ENCODE peak calls at places on chromosomes 1 and 21, in ten cellular contexts. One of them, this sample, is unnamed. For H3K36me3, the result is how much of the 10 kb centered on the place peaks cover.

GRCh38 chr1:87200875-87201638 is 127.6 kb upstream of the LMO4 start:
- DNase-seq in esophagus muscularis mucosa: peak
- DNase-seq in breast epithelium: no peak
- DNase-seq in endothelial cell of umbilical vein: no peak
- DNase-seq in K562: no peak
- DNase-seq in H1: no peak
- DNase-seq in stomach: no peak
- DNase-seq in suprapubic skin: no peak
- DNase-seq in sigmoid colon: no peak
- DNase-seq in prostate gland: no peak
- DNase-seq in this sample: peak

GRCh38 chr1:37474051-37474696 is at the start of gene ZC3H12A:
- DNase-seq in breast epithelium: peak
- DNase-seq in sigmoid colon: peak
- DNase-seq in suprapubic skin: peak
- DNase-seq in endothelial cell of umbilical vein: peak
- DNase-seq in K562: peak
- DNase-seq in prostate gland: peak
- DNase-seq in esophagus muscularis mucosa: peak
- DNase-seq in stomach: peak
- DNase-seq in H1: peak
- DNase-seq in this sample: peak

GRCh38 chr1:172470149-172470548 is 26.3 kb upstream of the PIGC start:
- DNase-seq in sigmoid colon: no peak
- DNase-seq in prostate gland: no peak
- DNase-seq in breast epithelium: no peak
- DNase-seq in stomach: no peak
- DNase-seq in H1: no peak
- DNase-seq in endothelial cell of umbilical vein: no peak
- DNase-seq in suprapubic skin: no peak
- DNase-seq in K562: no peak
- DNase-seq in esophagus muscularis mucosa: no peak
- DNase-seq in this sample: no peak

GRCh38 chr1:59169703-59170102 is 127.2 kb upstream of the FGGY start:
- DNase-seq in suprapubic skin: no peak
- DNase-seq in endothelial cell of umbilical vein: no peak
- DNase-seq in sigmoid colon: no peak
- DNase-seq in H1: no peak
- DNase-seq in prostate gland: no peak
- DNase-seq in breast epithelium: no peak
- DNase-seq in K562: no peak
- DNase-seq in esophagus muscularis mucosa: peak
- DNase-seq in stomach: no peak
- DNase-seq in this sample: no peak

GRCh38 chr21:43016728-43017127 is 42.4 kb downstream of the PKNOX1 start:
- DNase-seq in esophagus muscularis mucosa: no peak
- DNase-seq in endothelial cell of umbilical vein: no peak
- DNase-seq in prostate gland: no peak
- DNase-seq in breast epithelium: no peak
- DNase-seq in K562: no peak
- DNase-seq in sigmoid colon: no peak
- DNase-seq in suprapubic skin: no peak
- DNase-seq in H1: no peak
- DNase-seq in stomach: no peak
- DNase-seq in this sample: no peak

GRCh38 chr1:201617157-201617556 is 78.2 kb downstream of the NAV1 start:
- DNase-seq in esophagus muscularis mucosa: no peak
- DNase-seq in endothelial cell of umbilical vein: no peak
- DNase-seq in prostate gland: no peak
- DNase-seq in breast epithelium: no peak
- DNase-seq in K562: no peak
- DNase-seq in sigmoid colon: no peak
- DNase-seq in stomach: no peak
- DNase-seq in H1: no peak
- DNase-seq in suprapubic skin: no peak
- DNase-seq in this sample: no peak

GRCh38 chr21:45256021-45256911 is 31.4 kb downstream of the POFUT2 start:
- DNase-seq in endothelial cell of umbilical vein: no peak
- DNase-seq in esophagus muscularis mucosa: peak
- DNase-seq in stomach: no peak
- DNase-seq in sigmoid colon: no peak
- DNase-seq in prostate gland: no peak
- DNase-seq in H1: peak
- DNase-seq in suprapubic skin: no peak
- DNase-seq in breast epithelium: no peak
- DNase-seq in K562: no peak
- DNase-seq in this sample: peak

GRCh38 chr1:116254776-116255175 is 118.3 kb upstream of the ATP1A1 start:
- DNase-seq in breast epithelium: no peak
- DNase-seq in K562: no peak
- DNase-seq in esophagus muscularis mucosa: no peak
- DNase-seq in suprapubic skin: no peak
- DNase-seq in endothelial cell of umbilical vein: no peak
- DNase-seq in prostate gland: no peak
- DNase-seq in stomach: no peak
- DNase-seq in H1: no peak
- DNase-seq in sigmoid colon: no peak
- DNase-seq in this sample: no peak

GRCh38 chr1:15617874-15618684 is 821 bp downstream of the DDI2 start:
- DNase-seq in esophagus muscularis mucosa: no peak
- DNase-seq in suprapubic skin: peak
- DNase-seq in H1: peak
- DNase-seq in prostate gland: peak
- DNase-seq in sigmoid colon: no peak
- DNase-seq in breast epithelium: no peak
- DNase-seq in K562: peak
- DNase-seq in endothelial cell of umbilical vein: peak
- DNase-seq in stomach: no peak
- DNase-seq in this sample: peak

GRCh38 chr1:98468111-98468717 is 193.3 kb upstream of the SNX7 start:
- DNase-seq in endothelial cell of umbilical vein: peak
- DNase-seq in esophagus muscularis mucosa: no peak
- DNase-seq in breast epithelium: no peak
- DNase-seq in prostate gland: no peak
- DNase-seq in H1: no peak
- DNase-seq in stomach: no peak
- DNase-seq in suprapubic skin: no peak
- DNase-seq in K562: no peak
- DNase-seq in sigmoid colon: no peak
- DNase-seq in this sample: no peak

GRCh38 chr1:17569200-17570139 is 30.0 kb downstream of the ARHGEF10L start:
- DNase-seq in breast epithelium: no peak
- DNase-seq in K562: peak
- DNase-seq in prostate gland: peak
- DNase-seq in H1: no peak
- DNase-seq in suprapubic skin: peak
- DNase-seq in endothelial cell of umbilical vein: no peak
- DNase-seq in stomach: peak
- DNase-seq in esophagus muscularis mucosa: peak
- DNase-seq in sigmoid colon: peak
- DNase-seq in this sample: peak

GRCh38 chr1:63362578-63362977 is 4.8 kb upstream of the ALG6 start:
- DNase-seq in prostate gland: no peak
- DNase-seq in sigmoid colon: no peak
- DNase-seq in suprapubic skin: no peak
- DNase-seq in endothelial cell of umbilical vein: no peak
- DNase-seq in K562: no peak
- DNase-seq in breast epithelium: no peak
- DNase-seq in stomach: no peak
- DNase-seq in esophagus muscularis mucosa: no peak
- DNase-seq in H1: no peak
- DNase-seq in this sample: no peak

GRCh38 chr21:15065381-15066230 is 806 bp upstream of the NRIP1 start:
- DNase-seq in esophagus muscularis mucosa: peak
- DNase-seq in sigmoid colon: peak
- DNase-seq in endothelial cell of umbilical vein: peak
- DNase-seq in breast epithelium: peak
- DNase-seq in suprapubic skin: peak
- DNase-seq in H1: peak
- DNase-seq in K562: peak
- DNase-seq in stomach: peak
- DNase-seq in prostate gland: peak
- DNase-seq in this sample: peak

DNA sequence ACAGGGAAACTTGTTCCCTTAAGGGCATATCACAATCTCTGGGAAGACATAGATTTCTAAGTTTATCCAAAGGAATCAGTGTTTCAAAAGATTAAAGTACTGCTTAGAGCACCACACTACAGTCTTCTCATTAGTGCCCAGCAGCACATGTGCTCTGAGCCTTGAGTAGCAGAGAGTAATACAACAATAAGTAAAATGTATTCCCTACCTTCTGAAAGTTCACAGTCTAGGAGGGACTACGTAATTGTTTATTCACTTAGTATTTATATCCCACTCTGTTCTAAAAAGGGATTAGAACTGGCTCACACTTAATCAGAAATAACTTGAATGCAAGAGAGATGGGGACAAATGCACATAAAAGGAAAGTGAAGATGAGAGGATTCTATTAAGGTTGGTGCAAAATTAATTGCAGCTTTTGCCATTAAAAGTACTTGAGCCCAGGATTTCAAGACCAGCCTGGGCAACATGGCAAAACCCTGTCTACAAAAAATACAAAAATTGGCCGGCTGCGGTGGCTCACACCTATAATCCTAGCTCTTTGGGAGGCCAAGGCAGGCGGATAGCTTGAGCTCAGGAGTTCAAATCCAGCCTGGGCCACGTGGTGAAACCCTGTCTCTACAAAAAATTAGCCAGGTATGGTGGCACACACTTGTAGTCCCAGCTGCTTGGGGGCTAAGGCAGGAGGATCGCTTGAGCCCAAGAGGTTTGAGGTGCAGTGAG is 9.0 kb downstream of the SYNC start:
- DNase-seq in suprapubic skin: no peak
- DNase-seq in sigmoid colon: no peak
- DNase-seq in breast epithelium: no peak
- DNase-seq in esophagus muscularis mucosa: no peak
- DNase-seq in H1: no peak
- DNase-seq in endothelial cell of umbilical vein: no peak
- DNase-seq in stomach: no peak
- DNase-seq in K562: no peak
- DNase-seq in prostate gland: no peak
- DNase-seq in this sample: no peak
- H3K36me3 ChIP-seq in suprapubic skin: under half
- H3K36me3 ChIP-seq in sigmoid colon: under half
- H3K36me3 ChIP-seq in breast epithelium: under half
- H3K36me3 ChIP-seq in esophagus muscularis mucosa: under half
- H3K36me3 ChIP-seq in H1: under half
- H3K36me3 ChIP-seq in endothelial cell of umbilical vein: under half
- H3K36me3 ChIP-seq in stomach: under half
- H3K36me3 ChIP-seq in K562: under half
- H3K36me3 ChIP-seq in prostate gland: under half
- H3K36me3 ChIP-seq in this sample: under half

GRCh38 chr21:36707763-36708511 is 9.0 kb downstream of the SIM2 start:
- DNase-seq in endothelial cell of umbilical vein: no peak
- DNase-seq in breast epithelium: peak
- DNase-seq in K562: no peak
- DNase-seq in esophagus muscularis mucosa: no peak
- DNase-seq in H1: peak
- DNase-seq in suprapubic skin: no peak
- DNase-seq in stomach: no peak
- DNase-seq in prostate gland: no peak
- DNase-seq in sigmoid colon: peak
- DNase-seq in this sample: peak

GRCh38 chr21:36708512-36709029 is 9.7 kb downstream of the SIM2 start:
- DNase-seq in suprapubic skin: no peak
- DNase-seq in stomach: peak
- DNase-seq in esophagus muscularis mucosa: no peak
- DNase-seq in K562: no peak
- DNase-seq in endothelial cell of umbilical vein: no peak
- DNase-seq in breast epithelium: peak
- DNase-seq in H1: no peak
- DNase-seq in sigmoid colon: no peak
- DNase-seq in prostate gland: no peak
- DNase-seq in this sample: no peak

GRCh38 chr21:36709868-36710728 is 11.2 kb downstream of the SIM2 start:
- DNase-seq in H1: peak
- DNase-seq in sigmoid colon: peak
- DNase-seq in breast epithelium: peak
- DNase-seq in stomach: peak
- DNase-seq in suprapubic skin: no peak
- DNase-seq in endothelial cell of umbilical vein: no peak
- DNase-seq in prostate gland: no peak
- DNase-seq in K562: no peak
- DNase-seq in esophagus muscularis mucosa: no peak
- DNase-seq in this sample: peak

GRCh38 chr21:36710729-36711048 is 11.8 kb downstream of the SIM2 start:
- DNase-seq in endothelial cell of umbilical vein: no peak
- DNase-seq in H1: peak
- DNase-seq in esophagus muscularis mucosa: no peak
- DNase-seq in stomach: peak
- DNase-seq in K562: peak
- DNase-seq in breast epithelium: peak
- DNase-seq in prostate gland: no peak
- DNase-seq in sigmoid colon: peak
- DNase-seq in suprapubic skin: no peak
- DNase-seq in this sample: no peak

GRCh38 chr21:36709030-36709867 is 10.3 kb downstream of the SIM2 start:
- DNase-seq in sigmoid colon: peak
- DNase-seq in prostate gland: no peak
- DNase-seq in suprapubic skin: no peak
- DNase-seq in K562: no peak
- DNase-seq in H1: peak
- DNase-seq in stomach: peak
- DNase-seq in breast epithelium: no peak
- DNase-seq in endothelial cell of umbilical vein: no peak
- DNase-seq in esophagus muscularis mucosa: no peak
- DNase-seq in this sample: peak
- TF ChIP-seq POLR2A in sigmoid colon: no peak
- TF ChIP-seq POLR2A in prostate gland: no peak
- TF ChIP-seq POLR2A in suprapubic skin: no peak
- TF ChIP-seq POLR2A in K562: no peak
- TF ChIP-seq POLR2A in H1: no peak
- TF ChIP-seq POLR2A in stomach: no peak
- TF ChIP-seq POLR2A in breast epithelium: no peak
- TF ChIP-seq POLR2A in endothelial cell of umbilical vein: no peak
- TF ChIP-seq POLR2A in esophagus muscularis mucosa: no peak
- TF ChIP-seq POLR2A in this sample: no peak

GRCh38 chr21:26965567-26966359 is 1.1 kb downstream of the ADAMTS5 start:
- DNase-seq in stomach: peak
- DNase-seq in K562: no peak
- DNase-seq in H1: peak
- DNase-seq in esophagus muscularis mucosa: no peak
- DNase-seq in endothelial cell of umbilical vein: no peak
- DNase-seq in suprapubic skin: peak
- DNase-seq in breast epithelium: peak
- DNase-seq in prostate gland: no peak
- DNase-seq in sigmoid colon: peak
- DNase-seq in this sample: peak
- TF ChIP-seq POLR2AphosphoS5 in stomach: no peak
- TF ChIP-seq POLR2AphosphoS5 in K562: no peak
- TF ChIP-seq POLR2AphosphoS5 in H1: peak
- TF ChIP-seq POLR2AphosphoS5 in esophagus muscularis mucosa: peak
- TF ChIP-seq POLR2AphosphoS5 in endothelial cell of umbilical vein: no peak
- TF ChIP-seq POLR2AphosphoS5 in suprapubic skin: no peak
- TF ChIP-seq POLR2AphosphoS5 in breast epithelium: no peak
- TF ChIP-seq POLR2AphosphoS5 in prostate gland: no peak
- TF ChIP-seq POLR2AphosphoS5 in sigmoid colon: no peak
- TF ChIP-seq POLR2AphosphoS5 in this sample: no peak

GRCh38 chr1:52887483-52887882 is 34.1 kb downstream of the ECHDC2 start:
- DNase-seq in suprapubic skin: no peak
- DNase-seq in prostate gland: no peak
- DNase-seq in stomach: no peak
- DNase-seq in endothelial cell of umbilical vein: no peak
- DNase-seq in H1: no peak
- DNase-seq in K562: no peak
- DNase-seq in sigmoid colon: no peak
- DNase-seq in esophagus muscularis mucosa: no peak
- DNase-seq in breast epithelium: no peak
- DNase-seq in this sample: no peak

GRCh38 chr1:52892424-52892823 is 29.1 kb downstream of the ECHDC2 start:
- DNase-seq in breast epithelium: no peak
- DNase-seq in K562: no peak
- DNase-seq in suprapubic skin: no peak
- DNase-seq in sigmoid colon: no peak
- DNase-seq in stomach: no peak
- DNase-seq in prostate gland: no peak
- DNase-seq in endothelial cell of umbilical vein: no peak
- DNase-seq in H1: no peak
- DNase-seq in esophagus muscularis mucosa: no peak
- DNase-seq in this sample: no peak
- H3K36me3 ChIP-seq in breast epithelium: under half
- H3K36me3 ChIP-seq in K562: half or more
- H3K36me3 ChIP-seq in suprapubic skin: under half
- H3K36me3 ChIP-seq in sigmoid colon: under half
- H3K36me3 ChIP-seq in stomach: under half
- H3K36me3 ChIP-seq in prostate gland: under half
- H3K36me3 ChIP-seq in endothelial cell of umbilical vein: under half
- H3K36me3 ChIP-seq in H1: under half
- H3K36me3 ChIP-seq in esophagus muscularis mucosa: under half
- H3K36me3 ChIP-seq in this sample: under half